ENCODE peak calls at places on chromosomes 16 and 17, in ten cellular contexts. L is Panc1, U is lung, K is OCI-LY7, O is A549, W is HCT116, J is left ventricle myocardium inferior, R is ascending aorta, E is mucosa of descending colon, G is stomach. H is an unnamed sample. For H3K9me3, the result is how much of the 10 kb centered on the place peaks cover.

GRCh38 chr16:71373073-71373472 is 14.6 kb downstream of the CALB2 start:
- DNase-seq in K (no peak), J (no peak), E (peak), U (no peak), W (peak), G (no peak), R (no peak), L (no peak), O (peak), H (peak)

GRCh38 chr16:50479771-50480170 is 68.4 kb upstream of the NKD1 start:
- DNase-seq in W (no peak), U (no peak), K (no peak), E (no peak), L (no peak), R (no peak), G (no peak), J (no peak), O (no peak), H (no peak)

GRCh38 chr16:31700200-31700529 is 172.5 kb downstream of the AHSP start:
- DNase-seq in O (no peak), G (no peak), W (peak), J (no peak), R (no peak), K (no peak), L (no peak), E (no peak), U (no peak), H (no peak)

GRCh38 chr16:75621170-75621477 is 2.0 kb downstream of the ADAT1 start:
- DNase-seq in U (no peak), L (no peak), K (peak), O (peak), G (no peak), R (no peak), E (no peak), J (no peak), W (no peak), H (no peak)

GRCh38 chr16:30738984-30739951 is 9.0 kb upstream of the PHKG2 start:
- DNase-seq in W (no peak), G (no peak), L (no peak), J (no peak), O (no peak), E (no peak), K (no peak), U (no peak), R (no peak), H (no peak)

GRCh38 chr16:1174477-1175357 is 21.8 kb downstream of the CACNA1H start:
- DNase-seq in G (no peak), E (no peak), L (no peak), W (peak), R (no peak), J (no peak), U (no peak), O (no peak), K (no peak), H (no peak)

GRCh38 chr16:88737298-88738166 is 31.2 kb downstream of the CTU2 start:
- DNase-seq in O (peak), G (peak), U (peak), J (peak), L (no peak), W (peak), K (peak), E (peak), R (peak), H (peak)

GRCh38 chr16:77555781-77556180 is 120.9 kb upstream of the ADAMTS18 start:
- DNase-seq in G (no peak), J (no peak), O (no peak), K (no peak), R (no peak), L (no peak), E (no peak), U (no peak), W (no peak), H (no peak)

GRCh38 chr17:10125761-10126553 is 72.4 kb downstream of the GAS7 start:
- DNase-seq in O (no peak), U (no peak), R (no peak), K (no peak), E (no peak), L (no peak), W (no peak), G (no peak), J (no peak), H (no peak)

GRCh38 chr17:42296012-42296411 is 7.7 kb downstream of the STAT5A start:
- DNase-seq in J (no peak), G (no peak), E (no peak), K (no peak), R (no peak), O (no peak), U (no peak), L (no peak), W (no peak), H (no peak)

GRCh38 chr17:18326039-18326438 is 10.9 kb downstream of the SMCR8 start:
- DNase-seq in G (no peak), J (no peak), W (no peak), U (no peak), O (no peak), R (no peak), E (no peak), K (no peak), L (no peak), H (no peak)

GRCh38 chr17:59837362-59838195 is 55.2 kb downstream of the TUBD1 start:
- DNase-seq in E (peak), K (peak), L (peak), O (peak), R (peak), W (peak), U (peak), J (no peak), G (peak), H (peak)

GRCh38 chr16:50857881-50858280 is 116.0 kb downstream of the CYLD start:
- DNase-seq in J (no peak), L (no peak), E (no peak), O (no peak), K (no peak), U (peak), W (no peak), R (no peak), G (no peak), H (no peak)

GRCh38 chr16:8869212-8869987 is 594 bp upstream of the CARHSP1 start:
- DNase-seq in R (no peak), J (no peak), L (no peak), W (no peak), K (peak), O (no peak), E (no peak), U (no peak), G (no peak), H (no peak)

GRCh38 chr17:42844271-42844670 is at the start of gene AOC2:
- DNase-seq in E (no peak), W (no peak), J (no peak), O (no peak), R (no peak), G (no peak), K (no peak), U (no peak), L (no peak), H (no peak)

GRCh38 chr17:73430848-73431247 is 119.0 kb upstream of the CDC42EP4 start:
- DNase-seq in G (no peak), U (peak), O (no peak), J (no peak), E (peak), L (no peak), K (peak), R (no peak), W (no peak), H (no peak)

GRCh38 chr17:6290488-6291196 is 144.3 kb downstream of the AIPL1 start:
- DNase-seq in U (no peak), J (no peak), G (no peak), W (no peak), O (no peak), L (no peak), K (no peak), E (no peak), R (no peak), H (no peak)

GRCh38 chr16:85626191-85626951 is 13.2 kb downstream of the GSE1 start:
- DNase-seq in J (peak), L (no peak), K (no peak), W (no peak), U (no peak), E (no peak), O (no peak), R (no peak), G (peak), H (no peak)

GRCh38 chr17:2137342-2138098 is 82.6 kb downstream of the HIC1 start:
- DNase-seq in O (no peak), L (no peak), R (no peak), G (no peak), U (no peak), W (peak), K (peak), E (peak), J (no peak), H (no peak)

GRCh38 chr17:43216762-43217613 is 5.3 kb downstream of the TMEM106A start:
- DNase-seq in W (no peak), G (no peak), L (no peak), U (no peak), O (no peak), E (no peak), R (no peak), J (no peak), K (no peak), H (no peak)

GRCh38 chr17:79255046-79255445 is 180.4 kb downstream of the ENGASE start:
- DNase-seq in U (no peak), L (no peak), K (no peak), R (no peak), J (no peak), G (no peak), O (no peak), W (no peak), E (no peak), H (no peak)

GRCh38 chr16:88376053-88376834 is 6.5 kb upstream of the ZNF469 start:
- DNase-seq in O (no peak), G (no peak), L (no peak), K (no peak), J (peak), E (no peak), R (no peak), U (no peak), W (no peak), H (no peak)

GRCh38 chr17:76867578-76868175 is 527 bp upstream of the MGAT5B start:
- DNase-seq in J (no peak), W (no peak), O (peak), U (no peak), R (no peak), E (peak), K (peak), L (no peak), G (no peak), H (no peak)

GRCh38 chr16:81697321-81697885 is 81.7 kb upstream of the PLCG2 start:
- DNase-seq in U (no peak), G (peak), O (peak), L (peak), K (peak), E (peak), W (peak), J (peak), R (no peak), H (no peak)

GRCh38 chr17:41773190-41773588 is 13.3 kb downstream of the JUP start:
- DNase-seq in K (no peak), L (no peak), G (peak), U (peak), O (peak), R (peak), W (peak), J (peak), E (peak), H (peak)

DNA sequence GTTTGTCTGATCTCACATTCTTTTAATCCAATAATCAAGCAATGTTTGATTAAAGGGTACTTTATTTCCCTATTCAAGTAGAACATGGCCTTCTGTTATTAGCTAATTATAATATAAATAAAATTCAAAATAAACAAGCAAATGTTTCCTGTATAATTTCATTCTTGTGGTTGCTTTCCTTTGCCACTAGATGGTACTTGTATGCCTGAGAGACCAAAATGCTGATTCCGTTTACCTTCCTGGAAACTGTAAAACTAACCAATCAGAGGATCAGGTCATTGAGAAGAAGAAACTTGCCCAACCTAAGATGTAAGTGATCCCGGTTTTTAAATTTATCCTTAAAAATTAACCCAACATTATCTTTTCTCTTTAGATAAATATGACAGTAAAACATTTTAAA is 8.1 kb upstream of the ABCA5 start:
- DNase-seq in O (peak), K (peak), W (peak), E (no peak), J (no peak), G (no peak), U (no peak), L (no peak), R (no peak), H (no peak)
- TF ChIP-seq CTCF in O (peak), K (peak), W (peak), E (peak), J (peak), G (peak), U (peak), L (peak), R (peak), H (peak)

DNA sequence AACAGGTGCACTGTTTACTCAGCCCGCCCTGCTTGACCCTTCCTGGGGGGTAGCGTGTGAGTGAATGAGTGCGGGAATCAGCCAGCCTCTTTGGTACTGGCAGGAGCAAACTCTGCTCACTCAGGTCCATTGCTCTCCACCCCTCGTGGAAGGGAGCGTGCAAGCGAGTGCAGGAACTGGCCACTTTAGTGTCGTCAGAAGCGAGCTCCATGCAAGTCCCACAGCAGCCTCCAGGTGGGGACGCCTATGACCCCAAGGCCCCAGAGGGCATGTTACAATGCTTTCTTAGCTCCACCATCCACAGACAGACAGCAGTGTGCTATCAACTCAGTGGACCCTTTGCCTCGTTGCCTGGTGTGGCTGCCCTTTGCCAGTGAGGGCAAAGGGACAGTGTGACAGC is 1025.1 kb upstream of the CDH8 start:
- DNase-seq in U (no peak), J (no peak), R (peak), O (peak), G (no peak), L (no peak), E (no peak), K (no peak), W (no peak), H (no peak)
- H3K9me3 ChIP-seq in U (under half), J (under half), R (under half), O (under half), G (under half), L (under half), E (under half), K (under half), W (under half), H (under half)

GRCh38 chr16:23131436-23131835 is 17.8 kb downstream of the USP31 start:
- DNase-seq in O (no peak), J (no peak), L (no peak), E (no peak), U (no peak), W (no peak), G (no peak), K (no peak), R (no peak), H (no peak)

GRCh38 chr16:23131841-23132576 is 17.2 kb downstream of the USP31 start:
- DNase-seq in E (no peak), R (no peak), K (peak), U (no peak), W (no peak), G (no peak), L (no peak), O (no peak), J (no peak), H (no peak)

GRCh38 chr16:23131036-23131435 is 18.2 kb downstream of the USP31 start:
- DNase-seq in L (no peak), O (no peak), K (peak), R (no peak), J (no peak), G (no peak), U (no peak), E (no peak), W (no peak), H (no peak)

GRCh38 chr16:23134274-23134673 is 15.0 kb downstream of the USP31 start:
- DNase-seq in K (no peak), O (no peak), E (peak), J (peak), L (no peak), U (no peak), W (no peak), R (no peak), G (no peak), H (no peak)

DNA sequence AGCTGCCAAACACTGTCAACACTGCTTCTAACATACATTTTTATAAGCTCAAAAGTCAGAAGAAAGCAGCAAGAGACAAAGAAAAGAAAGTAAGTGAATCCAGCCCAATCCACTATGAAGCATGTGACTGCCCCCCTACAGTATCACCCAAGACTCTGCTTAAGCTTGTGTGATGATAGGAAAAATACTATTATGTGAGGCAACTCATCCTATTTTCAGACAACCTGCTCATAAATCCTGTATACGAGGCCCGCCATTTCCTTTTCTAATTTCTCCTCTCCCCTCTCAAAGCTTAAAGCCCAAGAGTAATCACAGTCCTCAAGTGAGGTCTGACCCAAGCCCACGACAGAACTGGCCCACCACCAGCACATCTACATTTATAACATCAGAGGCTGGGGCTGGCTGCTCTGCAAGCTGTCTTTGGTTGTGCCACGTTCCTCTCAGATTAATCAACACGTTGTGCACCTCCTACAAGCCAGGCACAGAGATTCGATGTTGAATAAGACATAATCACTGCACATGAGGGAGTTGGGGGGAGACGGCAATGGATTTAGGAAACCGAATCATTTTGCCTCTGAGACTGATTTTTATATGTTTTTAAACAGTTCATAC is 16.2 kb downstream of the USP31 start:
- DNase-seq in L (no peak), O (no peak), G (no peak), U (no peak), R (no peak), K (no peak), W (no peak), J (peak), E (no peak), H (no peak)
- H3K4me3 ChIP-seq in L (no peak), O (no peak), G (no peak), U (no peak), R (peak), K (no peak), W (no peak), J (peak), E (no peak), H (peak)

DNA sequence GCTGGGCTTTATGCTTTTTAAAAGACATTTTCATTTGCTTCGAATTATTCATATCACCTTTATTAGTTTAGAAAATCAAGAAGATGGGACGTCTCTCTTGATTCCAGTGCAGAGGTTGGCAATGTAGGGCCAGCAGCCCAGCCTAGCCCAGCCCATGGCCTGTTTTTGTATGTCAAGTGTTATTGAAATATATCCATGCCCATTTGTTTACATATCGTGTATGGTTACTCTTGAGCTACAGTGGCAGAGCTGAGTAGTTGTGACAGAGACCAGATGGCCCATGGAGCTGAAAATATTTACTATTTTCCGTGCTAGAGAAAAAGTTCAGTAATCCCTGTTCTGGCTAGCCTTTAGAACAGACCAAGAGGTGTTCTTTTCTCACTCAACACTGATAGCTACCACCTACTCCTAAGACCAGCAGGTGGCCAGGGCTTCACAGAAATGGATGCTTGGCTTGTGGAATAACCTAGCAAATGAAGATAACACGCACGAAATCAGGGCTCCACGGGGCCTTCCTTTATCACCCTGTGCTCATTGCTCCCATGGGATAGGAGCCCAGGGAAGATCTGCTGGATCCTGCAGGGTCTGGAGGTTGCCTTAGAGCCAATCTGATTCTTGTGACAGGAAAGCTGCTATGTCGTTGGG is 123.2 kb upstream of the ANKFN1 start:
- DNase-seq in J (no peak), W (no peak), L (no peak), E (peak), U (no peak), O (no peak), K (no peak), R (no peak), G (no peak), H (no peak)
- TF ChIP-seq CTCF in J (no peak), W (no peak), L (peak), E (no peak), U (no peak), O (no peak), K (no peak), R (no peak), G (no peak), H (no peak)

DNA sequence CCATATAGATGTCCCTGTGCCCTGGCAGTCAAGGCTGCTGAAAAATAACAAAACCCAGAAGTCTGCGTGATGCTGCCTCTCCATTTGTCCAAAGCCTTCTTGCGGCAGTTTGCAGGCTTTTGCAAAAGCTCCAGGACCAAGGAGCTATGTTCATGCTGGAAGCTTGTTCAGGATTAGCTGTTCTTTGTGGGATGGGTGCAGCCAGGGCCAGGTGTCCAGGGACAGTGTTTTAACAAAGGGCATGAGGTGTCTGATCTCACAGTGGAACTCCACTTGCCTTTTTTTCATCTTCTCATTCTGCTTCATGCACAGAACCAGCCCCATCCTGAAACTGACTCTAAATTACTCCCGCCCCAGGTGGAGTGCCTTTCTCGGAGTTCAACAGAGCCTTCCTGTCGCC is 31.7 kb upstream of the STH start:
- DNase-seq in W (no peak), R (no peak), L (no peak), U (no peak), O (no peak), J (no peak), K (no peak), E (no peak), G (no peak), H (no peak)
- H3K9me3 ChIP-seq in W (under half), R (under half), L (under half), U (under half), O (under half), J (under half), K (under half), E (under half), G (under half), H (under half)

GRCh38 chr17:51912939-51913338 is 245.6 kb downstream of the CA10 start:
- DNase-seq in O (no peak), K (no peak), G (no peak), W (no peak), E (no peak), L (no peak), J (no peak), R (no peak), U (no peak), H (no peak)

GRCh38 chr17:51908841-51909537 is 249.5 kb downstream of the CA10 start:
- DNase-seq in E (peak), O (no peak), W (no peak), R (no peak), U (no peak), K (no peak), J (no peak), G (no peak), L (no peak), H (no peak)

GRCh38 chr17:51907041-51907440 is 251.5 kb downstream of the CA10 start:
- DNase-seq in K (no peak), O (no peak), G (no peak), E (no peak), J (no peak), L (no peak), W (no peak), U (no peak), R (no peak), H (no peak)

GRCh38 chr17:51913491-51913890 is 245.0 kb downstream of the CA10 start:
- DNase-seq in O (no peak), E (no peak), W (no peak), J (no peak), L (no peak), R (no peak), U (no peak), G (no peak), K (no peak), H (no peak)

GRCh38 chr17:51909971-51910370 is 248.5 kb downstream of the CA10 start:
- DNase-seq in U (no peak), W (no peak), G (no peak), K (no peak), J (no peak), O (no peak), R (no peak), E (no peak), L (no peak), H (no peak)
- H3K4me3 ChIP-seq in U (no peak), W (no peak), G (no peak), K (no peak), J (no peak), O (no peak), R (no peak), E (no peak), L (no peak), H (no peak)

GRCh38 chr17:21288581-21289017 is 4.1 kb downstream of the MAP2K3 start:
- DNase-seq in E (no peak), R (peak), G (no peak), K (peak), O (no peak), U (no peak), W (no peak), J (no peak), L (no peak), H (no peak)
- TF ChIP-seq CTCF in E (no peak), R (no peak), G (no peak), K (peak), O (no peak), U (no peak), W (no peak), J (peak), L (no peak), H (no peak)